ENCODE peak calls at places on chromosomes 16 and 17, in eight cellular contexts. K is CD8-positive, alpha-beta memory T cell; C is uterus; Z is right atrium auricular region; V is tibial artery; U is psoas muscle; E is esophagus squamous epithelium; R is lower lobe of right lung. N is an unnamed sample.

GRCh38 chr17:19376799-19377198 is 1.5 kb upstream of the MAPK7 start:
- DNase-seq in K (no peak), C (peak; percentile 9), Z (no peak), V (peak; percentile 43), U (no peak), E (no peak), R (no peak), N (no peak)

GRCh38 chr16:87086575-87086974 is 230.6 kb downstream of the C16orf95 start:
- DNase-seq in K (no peak), C (no peak), Z (no peak), V (no peak), U (no peak), E (no peak), R (no peak), N (no peak)

GRCh38 chr16:23145608-23146007 is 3.6 kb downstream of the USP31 start:
- DNase-seq in K (no peak), C (no peak), Z (no peak), V (no peak), U (no peak), E (no peak), R (no peak), N (no peak)

GRCh38 chr17:42809250-42809649 is 10.6 kb downstream of the CNTD1 start:
- DNase-seq in K (no peak), C (peak; percentile 37), Z (no peak), V (no peak), U (peak; percentile 43), E (no peak), R (no peak), N (no peak)

GRCh38 chr16:15658149-15658548 is 8.1 kb downstream of the NDE1 start:
- DNase-seq in K (no peak), C (no peak), Z (no peak), V (no peak), U (no peak), E (no peak), R (no peak), N (no peak)

GRCh38 chr17:70181376-70181775 is 12.0 kb downstream of the KCNJ2 start:
- DNase-seq in K (no peak), C (no peak), Z (no peak), V (no peak), U (no peak), E (no peak), R (no peak), N (no peak)

GRCh38 chr17:61026818-61027217 is 349.2 kb downstream of the BCAS3 start:
- DNase-seq in K (no peak), C (no peak), Z (no peak), V (no peak), U (no peak), E (no peak), R (no peak), N (no peak)

GRCh38 chr17:45371414-45372324 is 54.8 kb upstream of the MAP3K14 start:
- DNase-seq in K (no peak), C (peak; percentile 79), Z (peak; percentile 90), V (peak; percentile 88), U (peak; percentile 90), E (no peak), R (peak; percentile 89), N (peak; percentile 36)

GRCh38 chr16:19502395-19503131 is 19.3 kb downstream of the GDE1 start:
- DNase-seq in K (peak; percentile 47), C (peak; percentile 45), Z (peak; percentile 66), V (peak; percentile 69), U (peak; percentile 54), E (peak; percentile 3), R (peak; percentile 69), N (no peak)

GRCh38 chr16:87542531-87543102 is 49.8 kb upstream of the ZCCHC14 start:
- DNase-seq in K (no peak), C (no peak), Z (no peak), V (no peak), U (no peak), E (no peak), R (no peak), N (no peak)

GRCh38 chr17:44793885-44794698 is 35.3 kb downstream of the ADAM11 start:
- DNase-seq in K (no peak), C (no peak), Z (no peak), V (no peak), U (no peak), E (no peak), R (no peak), N (no peak)

GRCh38 chr17:33596904-33597303 is 303.8 kb upstream of the ASIC2 start:
- DNase-seq in K (no peak), C (no peak), Z (no peak), V (no peak), U (no peak), E (no peak), R (no peak), N (no peak)

GRCh38 chr17:58158181-58158580 is 8.6 kb upstream of the OR4D2 start:
- DNase-seq in K (no peak), C (no peak), Z (no peak), V (no peak), U (no peak), E (no peak), R (no peak), N (no peak)

GRCh38 chr17:58156839-58157803 is 8.9 kb downstream of the OR4D1 start:
- DNase-seq in K (peak; percentile 46), C (no peak), Z (no peak), V (no peak), U (peak; percentile 25), E (no peak), R (peak; percentile 51), N (no peak)

GRCh38 chr17:58147930-58148434 is at the start of gene OR4D1:
- DNase-seq in K (no peak), C (no peak), Z (no peak), V (no peak), U (no peak), E (no peak), R (no peak), N (no peak)

GRCh38 chr17:58148609-58149008 is 425 bp downstream of the OR4D1 start:
- DNase-seq in K (no peak), C (no peak), Z (no peak), V (no peak), U (no peak), E (no peak), R (no peak), N (no peak)

DNA sequence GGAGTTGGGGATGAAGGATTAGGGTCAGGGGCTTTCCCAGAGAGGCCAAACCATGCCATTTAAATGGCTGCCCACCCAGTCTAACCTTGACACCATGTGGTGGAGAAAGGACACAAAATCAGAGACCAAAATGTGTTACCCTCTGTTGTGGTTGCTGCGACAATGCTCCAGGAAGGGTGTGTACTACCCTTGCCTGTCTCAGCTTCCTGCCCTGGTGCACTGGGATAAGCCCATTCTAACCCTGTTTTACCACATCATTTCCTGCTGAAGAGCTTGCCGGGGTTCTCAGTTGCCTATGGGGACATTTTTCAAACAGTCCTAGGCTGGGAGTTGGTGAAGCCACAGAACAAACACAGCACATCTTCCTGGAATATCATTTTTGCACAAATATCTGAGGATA is 4.9 kb downstream of the OR4D1 start:
- DNase-seq in K (peak; percentile 52), C (no peak), Z (no peak), V (no peak), U (no peak), E (no peak), R (no peak), N (no peak)
- H3K4me3 ChIP-seq in K (peak overlapping the region; percentile 6), C (no peak overlapping the region), Z (no peak overlapping the region), V (no peak overlapping the region), U (no peak overlapping the region), E (no peak overlapping the region), R (no peak overlapping the region), N (no peak overlapping the region)

DNA sequence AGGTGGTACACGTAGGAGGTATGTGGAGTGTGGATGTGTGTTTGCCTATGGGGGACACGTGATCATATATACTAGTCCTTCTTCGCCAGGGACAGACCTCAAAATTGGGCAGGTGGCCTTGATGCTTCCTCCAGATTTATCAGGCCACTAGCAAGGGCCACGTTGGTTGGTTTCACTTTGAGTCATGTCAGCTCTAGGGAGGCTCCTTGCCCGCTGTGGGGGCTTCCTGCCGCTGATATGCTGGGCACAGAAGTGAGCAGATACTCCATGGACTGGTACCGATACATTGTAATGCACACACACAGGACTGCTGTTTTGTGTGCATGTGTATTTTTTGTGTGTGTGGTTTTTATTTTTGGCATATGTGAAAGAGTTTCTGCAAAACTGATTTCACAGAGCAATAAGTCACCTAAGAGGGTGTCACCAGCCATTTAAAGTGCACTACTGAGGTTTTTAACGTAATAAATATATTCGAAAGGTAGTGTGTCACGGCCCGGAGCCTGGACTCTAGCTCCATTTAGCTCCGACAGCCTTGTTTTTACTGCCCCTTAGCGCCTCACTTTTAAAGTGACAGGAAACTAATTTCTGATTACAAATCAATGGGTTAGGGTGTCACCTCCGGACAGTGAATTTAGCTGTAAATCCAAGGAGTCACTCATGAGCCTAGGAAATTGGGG is 605.5 kb upstream of the SALL1 start:
- DNase-seq in K (no peak), C (no peak), Z (no peak), V (no peak), U (no peak), E (no peak), R (no peak), N (no peak)
- H3K27ac ChIP-seq in K (no peak overlapping the region), C (no peak overlapping the region), Z (no peak overlapping the region), V (no peak overlapping the region), U (no peak overlapping the region), E (no peak overlapping the region), R (no peak overlapping the region), N (no peak overlapping the region)

GRCh38 chr17:31497431-31497830 is 106.0 kb downstream of the RAB11FIP4 start:
- DNase-seq in K (no peak), C (no peak), Z (no peak), V (no peak), U (no peak), E (no peak), R (no peak), N (no peak)
- H3K4me1 ChIP-seq in K (peaks cover 68% of the 10 kb centered on the region), C (no peaks in the 10 kb centered on the region), Z (peaks cover 27% of the 10 kb centered on the region), V (peaks cover 12% of the 10 kb centered on the region), U (peaks cover 16% of the 10 kb centered on the region), E (peaks cover 19% of the 10 kb centered on the region), R (peaks cover 45% of the 10 kb centered on the region), N (peaks cover 15% of the 10 kb centered on the region)

DNA sequence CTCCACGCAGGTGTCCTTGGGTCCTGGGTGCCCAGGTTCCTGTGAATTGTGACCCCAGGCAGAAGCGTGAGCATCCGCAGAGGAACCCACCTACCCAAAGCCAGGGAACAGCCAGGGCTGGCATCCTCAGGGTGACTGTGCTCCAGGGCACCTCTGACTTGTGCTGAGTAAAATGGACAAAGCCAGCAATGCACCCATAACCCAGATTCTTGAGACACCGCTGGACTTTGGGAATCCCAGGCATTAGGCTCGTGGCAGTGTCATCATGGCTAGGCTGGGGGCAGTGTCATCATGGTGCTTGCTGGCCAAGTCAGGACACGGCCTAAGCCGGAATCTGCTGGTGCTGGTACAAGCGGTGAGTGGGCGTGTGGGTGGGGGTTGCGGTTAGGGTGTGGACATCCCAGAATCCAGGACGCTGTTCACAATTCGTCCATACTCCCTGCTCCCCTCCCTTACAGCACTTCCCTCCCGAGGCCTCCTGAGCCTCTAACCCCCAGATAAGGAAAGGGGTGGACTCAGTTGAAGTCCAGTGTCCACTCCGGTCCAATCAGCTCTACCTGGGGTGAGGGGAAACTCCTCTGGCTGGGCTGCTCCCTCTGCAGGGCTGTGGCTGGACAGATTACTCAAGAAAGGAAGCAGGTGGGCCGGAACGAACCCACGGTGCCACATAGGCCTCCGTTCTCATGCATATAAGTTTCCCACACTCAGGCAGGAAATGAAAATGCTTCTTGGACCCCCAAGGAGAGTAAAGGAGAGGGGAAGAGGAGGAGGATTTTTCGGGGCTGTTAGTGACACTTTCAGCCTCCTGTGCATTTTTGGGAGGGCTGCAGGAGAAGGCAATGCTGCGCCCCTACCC is 138.9 kb downstream of the SEC14L1 start:
- DNase-seq in K (no peak), C (no peak), Z (no peak), V (no peak), U (no peak), E (no peak), R (peak; percentile 90), N (no peak)
- H3K4me3 ChIP-seq in K (no peak overlapping the region), C (no peak overlapping the region), Z (no peak overlapping the region), V (no peak overlapping the region), U (no peak overlapping the region), E (no peak overlapping the region), R (peak overlapping the region; percentile 71), N (no peak overlapping the region)

GRCh38 chr16:67856927-67857546 is 9.5 kb upstream of the CENPT start:
- DNase-seq in K (no peak), C (no peak), Z (no peak), V (no peak), U (no peak), E (no peak), R (no peak), N (no peak)
- H3K27ac ChIP-seq in K (peak overlapping the region; percentile 61), C (peak overlapping the region; percentile 55), Z (peak overlapping the region; percentile 95), V (peak overlapping the region; percentile 72), U (peak overlapping the region; percentile 87), E (peak overlapping the region; percentile 89), R (peak overlapping the region; percentile 92), N (peak overlapping the region; percentile 29)

N was measured in thoracic aorta.